ENCODE peak calls at places on chromosomes 16 and 17, in six cellular contexts. B is cerebellum; I is hypothalamus; G is activated T-cell treated with anti-CD3 and anti-CD28 coated beads, Interleukin-2, amount 50 U/mL, for 4 hours; Q is aorta; C is HEK293T. J is an unnamed sample.

GRCh38 chr17:28282596-28282995 is 36.4 kb upstream of the TMEM97 start:
- DNase-seq in B (no peak), I (no peak), G (no peak), Q (no peak), C (no peak), J (no peak)

GRCh38 chr16:68434654-68435210 is 13.6 kb downstream of the SMPD3 start:
- DNase-seq in B (no peak), I (no peak), G (no peak), Q (no peak), C (no peak), J (peak)

GRCh38 chr17:1095093-1095852 is 84.5 kb downstream of the ABR start:
- DNase-seq in B (no peak), I (peak), G (no peak), Q (peak), C (no peak), J (no peak)

GRCh38 chr16:75038036-75038959 is 39.5 kb downstream of the ZNRF1 start:
- DNase-seq in B (no peak), I (no peak), G (no peak), Q (no peak), C (no peak), J (no peak)

GRCh38 chr17:14298221-14298994 is 2.5 kb upstream of the HS3ST3B1 start:
- DNase-seq in B (no peak), I (no peak), G (no peak), Q (no peak), C (no peak), J (no peak)

GRCh38 chr16:77860944-77861343 is 72.6 kb downstream of the VAT1L start:
- DNase-seq in B (no peak), I (no peak), G (no peak), Q (no peak), C (no peak), J (no peak)

GRCh38 chr17:81417049-81417878 is 22.0 kb downstream of the BAHCC1 start:
- DNase-seq in B (no peak), I (no peak), G (no peak), Q (peak), C (no peak), J (peak)

GRCh38 chr16:25148568-25149215 is 37.1 kb downstream of the LCMT1 start:
- DNase-seq in B (no peak), I (no peak), G (no peak), Q (no peak), C (peak), J (no peak)

GRCh38 chr16:85401917-85402766 is 211.0 kb upstream of the GSE1 start:
- DNase-seq in B (no peak), I (no peak), G (peak), Q (no peak), C (no peak), J (no peak)

GRCh38 chr17:58092797-58093385 is 9.7 kb downstream of the DYNLL2 start:
- DNase-seq in B (no peak), I (no peak), G (no peak), Q (no peak), C (no peak), J (no peak)

GRCh38 chr16:68760671-68761275 is 23.7 kb downstream of the CDH1 start:
- DNase-seq in B (no peak), I (peak), G (no peak), Q (no peak), C (no peak), J (peak)

GRCh38 chr17:4537451-4538235 is 17.5 kb downstream of the MYBBP1A start:
- DNase-seq in B (no peak), I (peak), G (no peak), Q (no peak), C (no peak), J (no peak)

GRCh38 chr17:63140255-63140654 is 174.2 kb downstream of the TANC2 start:
- DNase-seq in B (no peak), I (no peak), G (no peak), Q (peak), C (no peak), J (no peak)

GRCh38 chr16:28837672-28838557 is 8.2 kb downstream of the TUFM start:
- DNase-seq in B (no peak), I (no peak), G (no peak), Q (peak), C (no peak), J (no peak)

GRCh38 chr17:43956222-43956621 is 2.5 kb upstream of the PYY start:
- DNase-seq in B (no peak), I (no peak), G (no peak), Q (no peak), C (no peak), J (no peak)

GRCh38 chr17:74860229-74860998 is 729 bp upstream of the GRIN2C start:
- DNase-seq in B (peak), I (no peak), G (no peak), Q (peak), C (no peak), J (no peak)

GRCh38 chr17:11240841-11241610 is at the start of gene SHISA6:
- DNase-seq in B (no peak), I (no peak), G (no peak), Q (no peak), C (no peak), J (peak)

GRCh38 chr17:43927101-43927935 is 15.0 kb downstream of the PPY start:
- DNase-seq in B (no peak), I (no peak), G (no peak), Q (no peak), C (no peak), J (peak)

GRCh38 chr17:72592242-72592966 is 471.6 kb downstream of the SOX9 start:
- DNase-seq in B (peak), I (peak), G (peak), Q (peak), C (peak), J (peak)

GRCh38 chr17:31085563-31085962 is 9.2 kb upstream of the NF1 start:
- DNase-seq in B (no peak), I (no peak), G (no peak), Q (no peak), C (no peak), J (peak)

GRCh38 chr17:27491713-27492190 is 35.5 kb downstream of the KSR1 start:
- DNase-seq in B (peak), I (no peak), G (no peak), Q (no peak), C (no peak), J (peak)

GRCh38 chr17:30545024-30545423 is 67.8 kb downstream of the GOSR1 start:
- DNase-seq in B (no peak), I (no peak), G (no peak), Q (no peak), C (no peak), J (no peak)

J was measured in hepatocyte.